ENCODE peak calls at places on chromosomes 4 and X, in four cellular contexts. One of them, this sample, is unnamed.

GRCh38 chr4:100081511-100081910 is 108.8 kb downstream of the DDIT4L start:
- DNase-seq in MM.1S: no peak
- DNase-seq in neuronal stem cell: no peak
- DNase-seq in astrocyte: no peak
- DNase-seq in this sample: no peak

GRCh38 chr4:7904942-7905341 is 34.7 kb downstream of the AFAP1 start:
- DNase-seq in MM.1S: no peak
- DNase-seq in neuronal stem cell: no peak
- DNase-seq in astrocyte: peak
- DNase-seq in this sample: no peak

GRCh38 chr4:158656439-158656838 is 15.2 kb downstream of the C4orf46 start:
- DNase-seq in MM.1S: no peak
- DNase-seq in neuronal stem cell: no peak
- DNase-seq in astrocyte: no peak
- DNase-seq in this sample: no peak

GRCh38 chr4:181701219-181701618 is 542.0 kb upstream of the TENM3 start:
- DNase-seq in MM.1S: no peak
- DNase-seq in neuronal stem cell: no peak
- DNase-seq in astrocyte: no peak
- DNase-seq in this sample: no peak

GRCh38 chrX:66030505-66031317 is 9.2 kb downstream of the VSIG4 start:
- DNase-seq in MM.1S: no peak
- DNase-seq in neuronal stem cell: peak
- DNase-seq in astrocyte: no peak
- DNase-seq in this sample: no peak

GRCh38 chrX:112830540-112830939 is 10.1 kb downstream of the AMOT start:
- DNase-seq in MM.1S: no peak
- DNase-seq in neuronal stem cell: no peak
- DNase-seq in astrocyte: no peak
- DNase-seq in this sample: no peak

GRCh38 chr4:38673109-38673978 is 9.3 kb downstream of the KLF3 start:
- DNase-seq in MM.1S: no peak
- DNase-seq in neuronal stem cell: no peak
- DNase-seq in astrocyte: no peak
- DNase-seq in this sample: no peak

GRCh38 chr4:11471613-11472012 is 42.9 kb upstream of the HS3ST1 start:
- DNase-seq in MM.1S: peak
- DNase-seq in neuronal stem cell: no peak
- DNase-seq in astrocyte: no peak
- DNase-seq in this sample: no peak

GRCh38 chrX:103124284-103124683 is 31.3 kb upstream of the NXF3 start:
- DNase-seq in MM.1S: no peak
- DNase-seq in neuronal stem cell: no peak
- DNase-seq in astrocyte: no peak
- DNase-seq in this sample: no peak

GRCh38 chr4:17030543-17030942 is 132.1 kb upstream of the LDB2 start:
- DNase-seq in MM.1S: no peak
- DNase-seq in neuronal stem cell: no peak
- DNase-seq in astrocyte: peak
- DNase-seq in this sample: peak

GRCh38 chr4:71773004-71773403 is 10.9 kb downstream of the GC start:
- DNase-seq in MM.1S: no peak
- DNase-seq in neuronal stem cell: no peak
- DNase-seq in astrocyte: no peak
- DNase-seq in this sample: no peak

GRCh38 chr4:1133033-1133432 is 19.7 kb upstream of the RNF212 start:
- DNase-seq in MM.1S: no peak
- DNase-seq in neuronal stem cell: no peak
- DNase-seq in astrocyte: no peak
- DNase-seq in this sample: no peak

GRCh38 chr4:66767442-66767841 is 777.9 kb downstream of the CENPC start:
- DNase-seq in MM.1S: no peak
- DNase-seq in neuronal stem cell: no peak
- DNase-seq in astrocyte: no peak
- DNase-seq in this sample: no peak

GRCh38 chr4:55087016-55087929 is 38.1 kb downstream of the KDR start:
- DNase-seq in MM.1S: no peak
- DNase-seq in neuronal stem cell: no peak
- DNase-seq in astrocyte: peak
- DNase-seq in this sample: no peak

GRCh38 chrX:129663171-129663570 is 8.4 kb upstream of the APLN start:
- DNase-seq in MM.1S: no peak
- DNase-seq in neuronal stem cell: no peak
- DNase-seq in astrocyte: no peak
- DNase-seq in this sample: no peak

GRCh38 chr4:61583696-61584095 is 383.6 kb downstream of the ADGRL3 start:
- DNase-seq in MM.1S: no peak
- DNase-seq in neuronal stem cell: no peak
- DNase-seq in astrocyte: peak
- DNase-seq in this sample: peak

GRCh38 chr4:115274545-115274944 is 161.1 kb upstream of the NDST4 start:
- DNase-seq in MM.1S: peak
- DNase-seq in neuronal stem cell: no peak
- DNase-seq in astrocyte: no peak
- DNase-seq in this sample: no peak

GRCh38 chr4:185307136-185307950 is 88.4 kb downstream of the LRP2BP start:
- DNase-seq in MM.1S: peak
- DNase-seq in neuronal stem cell: no peak
- DNase-seq in astrocyte: peak
- DNase-seq in this sample: peak

GRCh38 chr4:120052840-120053239 is 13.8 kb downstream of the MAD2L1 start:
- DNase-seq in MM.1S: no peak
- DNase-seq in neuronal stem cell: no peak
- DNase-seq in astrocyte: peak
- DNase-seq in this sample: no peak

GRCh38 chr4:125423124-125423523 is 108.4 kb downstream of the FAT4 start:
- DNase-seq in MM.1S: no peak
- DNase-seq in neuronal stem cell: no peak
- DNase-seq in astrocyte: no peak
- DNase-seq in this sample: no peak

GRCh38 chrX:27622883-27623282 is 32.7 kb downstream of the DCAF8L2 start:
- DNase-seq in MM.1S: no peak
- DNase-seq in neuronal stem cell: no peak
- DNase-seq in astrocyte: no peak
- DNase-seq in this sample: no peak

GRCh38 chr4:40750461-40751258 is 905 bp downstream of the NSUN7 start:
- DNase-seq in MM.1S: no peak
- DNase-seq in neuronal stem cell: peak
- DNase-seq in astrocyte: peak
- DNase-seq in this sample: no peak

GRCh38 chr4:137471461-137471860 is 60.8 kb downstream of the PCDH18 start:
- DNase-seq in MM.1S: no peak
- DNase-seq in neuronal stem cell: no peak
- DNase-seq in astrocyte: no peak
- DNase-seq in this sample: no peak

GRCh38 chrX:10167573-10167972 is 10.8 kb downstream of the CLCN4 start:
- DNase-seq in MM.1S: peak
- DNase-seq in neuronal stem cell: no peak
- DNase-seq in astrocyte: no peak
- DNase-seq in this sample: no peak

GRCh38 chr4:57329279-57329678 is 219.1 kb upstream of the IGFBP7 start:
- DNase-seq in MM.1S: no peak
- DNase-seq in neuronal stem cell: no peak
- DNase-seq in astrocyte: no peak
- DNase-seq in this sample: no peak
- H2AFZ ChIP-seq in MM.1S: no peak
- H2AFZ ChIP-seq in neuronal stem cell: no peak
- H2AFZ ChIP-seq in astrocyte: no peak
- H2AFZ ChIP-seq in this sample: no peak

DNA sequence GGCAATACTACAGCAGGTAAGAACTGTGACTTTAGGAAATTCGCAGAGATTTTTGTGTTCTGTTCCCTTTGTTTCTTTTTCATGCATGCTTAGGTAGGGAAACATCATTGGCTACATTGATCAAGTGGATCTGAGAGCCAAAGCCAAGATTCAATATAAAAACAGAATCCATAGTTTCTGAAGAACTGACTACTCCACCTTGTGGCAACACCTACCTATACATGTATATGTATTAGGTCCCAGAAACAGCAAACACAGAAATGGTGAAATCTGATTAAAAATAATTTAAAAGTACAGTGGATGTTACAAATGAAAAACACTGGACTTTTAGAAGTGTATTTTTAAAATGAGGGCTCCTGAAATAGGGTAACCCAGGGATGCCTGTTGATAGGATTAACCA is 322.6 kb upstream of the MAOA start:
- DNase-seq in MM.1S: peak
- DNase-seq in neuronal stem cell: no peak
- DNase-seq in astrocyte: no peak
- DNase-seq in this sample: no peak
- H2AFZ ChIP-seq in MM.1S: no peak
- H2AFZ ChIP-seq in neuronal stem cell: no peak
- H2AFZ ChIP-seq in astrocyte: no peak
- H2AFZ ChIP-seq in this sample: no peak

GRCh38 chr4:87204559-87204958 is 15.9 kb downstream of the KLHL8 start:
- DNase-seq in MM.1S: no peak
- DNase-seq in neuronal stem cell: no peak
- DNase-seq in astrocyte: no peak
- DNase-seq in this sample: no peak

GRCh38 chr4:87213425-87213824 is 7.0 kb downstream of the KLHL8 start:
- DNase-seq in MM.1S: no peak
- DNase-seq in neuronal stem cell: no peak
- DNase-seq in astrocyte: no peak
- DNase-seq in this sample: no peak

GRCh38 chr4:87211249-87211952 is 9.0 kb downstream of the KLHL8 start:
- DNase-seq in MM.1S: no peak
- DNase-seq in neuronal stem cell: no peak
- DNase-seq in astrocyte: peak
- DNase-seq in this sample: no peak

GRCh38 chr4:87209696-87210095 is 10.7 kb downstream of the KLHL8 start:
- DNase-seq in MM.1S: no peak
- DNase-seq in neuronal stem cell: no peak
- DNase-seq in astrocyte: no peak
- DNase-seq in this sample: no peak

DNA sequence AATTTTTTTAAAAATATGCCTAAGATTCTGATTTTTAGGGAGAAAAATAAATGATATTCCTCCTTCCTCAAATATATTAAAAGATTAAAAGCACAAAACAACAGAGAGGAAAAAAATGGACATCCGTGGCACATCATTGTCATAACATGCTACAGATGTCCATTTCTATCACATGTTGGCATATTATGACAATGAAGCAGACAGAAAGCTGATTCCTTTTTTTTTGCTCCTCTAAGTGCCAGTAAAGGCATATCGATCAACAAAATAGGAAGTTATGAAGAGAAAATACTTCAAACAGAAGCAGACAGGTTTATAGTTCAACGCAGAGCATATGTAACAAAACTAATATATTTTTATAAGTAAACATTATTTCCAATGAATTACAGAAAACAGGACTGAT is 11.2 kb downstream of the KLHL8 start:
- DNase-seq in MM.1S: no peak
- DNase-seq in neuronal stem cell: no peak
- DNase-seq in astrocyte: no peak
- DNase-seq in this sample: no peak
- H2AFZ ChIP-seq in MM.1S: no peak
- H2AFZ ChIP-seq in neuronal stem cell: no peak
- H2AFZ ChIP-seq in astrocyte: no peak
- H2AFZ ChIP-seq in this sample: no peak

GRCh38 chr4:123619895-123620294 is 223.3 kb downstream of the SPRY1 start:
- DNase-seq in MM.1S: no peak
- DNase-seq in neuronal stem cell: no peak
- DNase-seq in astrocyte: no peak
- DNase-seq in this sample: no peak

GRCh38 chr4:123613586-123614344 is 217.2 kb downstream of the SPRY1 start:
- DNase-seq in MM.1S: no peak
- DNase-seq in neuronal stem cell: no peak
- DNase-seq in astrocyte: no peak
- DNase-seq in this sample: no peak

GRCh38 chr4:123619326-123619725 is 222.7 kb downstream of the SPRY1 start:
- DNase-seq in MM.1S: no peak
- DNase-seq in neuronal stem cell: no peak
- DNase-seq in astrocyte: no peak
- DNase-seq in this sample: no peak

GRCh38 chr4:123618606-123619005 is 222.0 kb downstream of the SPRY1 start:
- DNase-seq in MM.1S: no peak
- DNase-seq in neuronal stem cell: no peak
- DNase-seq in astrocyte: no peak
- DNase-seq in this sample: no peak

DNA sequence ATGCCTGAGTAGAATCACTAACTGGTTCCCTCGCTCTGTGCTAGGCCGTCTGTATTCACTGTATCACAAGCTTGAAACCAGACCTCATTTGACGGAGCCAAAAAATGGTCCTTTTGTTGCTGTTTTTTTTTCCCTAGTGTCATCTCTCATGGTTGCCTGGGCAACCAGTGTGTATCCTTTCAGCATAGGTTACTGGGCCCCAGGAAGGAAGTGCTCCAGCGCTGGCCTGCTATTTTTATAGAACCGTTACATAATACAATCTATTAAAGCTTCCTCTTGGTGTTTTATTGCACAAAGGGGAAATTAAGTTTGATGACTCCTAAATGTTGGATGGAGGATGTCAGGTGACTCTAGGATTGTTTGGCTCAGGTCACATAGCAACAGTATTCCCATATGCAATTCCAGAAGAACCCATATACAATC is 220.4 kb downstream of the SPRY1 start:
- DNase-seq in MM.1S: no peak
- DNase-seq in neuronal stem cell: no peak
- DNase-seq in astrocyte: no peak
- DNase-seq in this sample: no peak
- H2AFZ ChIP-seq in MM.1S: no peak
- H2AFZ ChIP-seq in neuronal stem cell: peak
- H2AFZ ChIP-seq in astrocyte: no peak
- H2AFZ ChIP-seq in this sample: no peak

DNA sequence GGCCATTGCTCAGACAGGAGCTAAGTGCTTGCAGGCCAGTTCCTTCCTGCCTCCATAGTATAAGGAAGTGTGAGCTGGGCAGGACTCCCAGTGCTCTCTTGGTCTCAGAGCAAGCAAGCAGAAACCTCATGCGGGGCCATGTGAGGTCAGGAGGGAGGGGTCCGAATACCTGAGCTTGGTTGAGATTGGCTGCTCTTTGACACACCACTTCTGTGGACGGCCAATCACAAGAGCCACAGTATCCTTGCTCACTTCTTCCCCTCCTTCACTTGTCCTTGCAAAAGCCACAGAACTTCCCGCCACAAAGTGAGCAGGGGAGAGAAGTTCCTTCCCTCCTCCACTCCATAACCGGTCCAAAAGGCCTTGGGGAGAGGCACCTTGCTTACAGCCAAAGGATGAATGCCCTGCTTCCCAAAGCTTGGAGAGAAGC is 56.7 kb downstream of the PRPS1 start:
- DNase-seq in MM.1S: peak
- DNase-seq in neuronal stem cell: no peak
- DNase-seq in astrocyte: peak
- DNase-seq in this sample: peak
- H2AFZ ChIP-seq in MM.1S: no peak
- H2AFZ ChIP-seq in neuronal stem cell: no peak
- H2AFZ ChIP-seq in astrocyte: no peak
- H2AFZ ChIP-seq in this sample: no peak

GRCh38 chr4:98094118-98094517 is 49.2 kb downstream of the STPG2 start:
- DNase-seq in MM.1S: no peak
- DNase-seq in neuronal stem cell: no peak
- DNase-seq in astrocyte: no peak
- DNase-seq in this sample: no peak
- H2AFZ ChIP-seq in MM.1S: no peak
- H2AFZ ChIP-seq in neuronal stem cell: no peak
- H2AFZ ChIP-seq in astrocyte: no peak
- H2AFZ ChIP-seq in this sample: peak